ENCODE peak calls at places on chromosomes 3 and 15, in five cellular contexts. X, D, S, M and A are unnamed samples.

GRCh38 chr3:128133273-128133883 is 9.8 kb upstream of the RUVBL1 start:
- DNase-seq in X (no peak), D (no peak), S (no peak), M (peak), A (no peak)

GRCh38 chr15:79849789-79850188 is 47.0 kb downstream of the MTHFS start:
- DNase-seq in X (no peak), D (no peak), S (no peak), M (peak), A (no peak)

GRCh38 chr15:59723686-59724336 is 34.7 kb upstream of the BNIP2 start:
- DNase-seq in X (no peak), D (no peak), S (no peak), M (no peak), A (no peak)

GRCh38 chr15:63232943-63233342 is 43.5 kb downstream of the RAB8B start:
- DNase-seq in X (no peak), D (no peak), S (no peak), M (no peak), A (no peak)

GRCh38 chr15:69380100-69380725 is 33.9 kb upstream of the KIF23 start:
- DNase-seq in X (no peak), D (no peak), S (no peak), M (peak), A (no peak)

GRCh38 chr3:38545396-38545949 is 49.3 kb downstream of the EXOG start:
- DNase-seq in X (no peak), D (no peak), S (no peak), M (no peak), A (no peak)

GRCh38 chr15:63043391-63044076 is 987 bp downstream of the TPM1 start:
- DNase-seq in X (peak), D (no peak), S (no peak), M (no peak), A (no peak)

GRCh38 chr15:100328796-100329195 is 13.0 kb downstream of the ADAMTS17 start:
- DNase-seq in X (no peak), D (no peak), S (no peak), M (no peak), A (no peak)

GRCh38 chr15:51155906-51156305 is 61.2 kb upstream of the TNFAIP8L3 start:
- DNase-seq in X (no peak), D (no peak), S (no peak), M (no peak), A (no peak)

GRCh38 chr15:34304613-34305012 is 33.0 kb downstream of the SLC12A6 start:
- DNase-seq in X (no peak), D (no peak), S (no peak), M (no peak), A (no peak)

GRCh38 chr3:141686477-141687280 is 51.4 kb upstream of the RNF7 start:
- DNase-seq in X (no peak), D (no peak), S (no peak), M (peak), A (no peak)

GRCh38 chr15:39605146-39605545 is 24.3 kb downstream of the THBS1 start:
- DNase-seq in X (no peak), D (no peak), S (no peak), M (no peak), A (no peak)

GRCh38 chr15:22883196-22883595 is 44.7 kb downstream of the NIPA2 start:
- DNase-seq in X (no peak), D (no peak), S (no peak), M (no peak), A (no peak)

GRCh38 chr3:172263781-172264486 is 184.3 kb downstream of the GHSR start:
- DNase-seq in X (no peak), D (no peak), S (no peak), M (no peak), A (no peak)

GRCh38 chr3:111929484-111929883 is 49.3 kb upstream of the ABHD10 start:
- DNase-seq in X (no peak), D (no peak), S (no peak), M (no peak), A (no peak)

GRCh38 chr15:58510715-58511465 is 79.1 kb downstream of the LIPC start:
- DNase-seq in X (no peak), D (no peak), S (no peak), M (no peak), A (no peak)

GRCh38 chr15:60744826-60745225 is 265.9 kb upstream of the ICE2 start:
- DNase-seq in X (no peak), D (no peak), S (no peak), M (no peak), A (no peak)

GRCh38 chr3:99640214-99640851 is 1.9 kb downstream of the COL8A1 start:
- DNase-seq in X (no peak), D (no peak), S (no peak), M (no peak), A (no peak)

GRCh38 chr3:129618901-129619671 is 12.6 kb upstream of the PLXND1 start:
- DNase-seq in X (no peak), D (no peak), S (no peak), M (no peak), A (no peak)

GRCh38 chr3:181725033-181725775 is 13.5 kb downstream of the SOX2 start:
- DNase-seq in X (no peak), D (no peak), S (no peak), M (no peak), A (no peak)

GRCh38 chr15:62895139-62895866 is 147.2 kb upstream of the TPM1 start:
- DNase-seq in X (no peak), D (no peak), S (no peak), M (peak), A (no peak)

GRCh38 chr3:14913926-14914776 is 33.2 kb upstream of the NR2C2 start:
- DNase-seq in X (no peak), D (no peak), S (no peak), M (no peak), A (no peak)

GRCh38 chr3:66582721-66583141 is 81.9 kb upstream of the LRIG1 start:
- DNase-seq in X (peak), D (peak), S (no peak), M (no peak), A (no peak)

GRCh38 chr3:194779729-194780224 is 94.1 kb downstream of the FAM43A start:
- DNase-seq in X (no peak), D (no peak), S (no peak), M (no peak), A (no peak)

GRCh38 chr15:90671216-90671615 is 45.9 kb upstream of the BLM start:
- DNase-seq in X (no peak), D (no peak), S (no peak), M (no peak), A (no peak)

GRCh38 chr3:73451276-73451973 is 173.3 kb downstream of the PDZRN3 start:
- DNase-seq in X (no peak), D (no peak), S (no peak), M (no peak), A (no peak)